ENCODE peak calls at places on chromosome 2, in five cellular contexts. I, V, E, Y and F are unnamed samples.

GRCh38 chr2:143161982-143162837 is 33.0 kb downstream of the ARHGAP15 start:
- DNase-seq in I (peak), V (peak), E (peak), Y (peak), F (peak)

GRCh38 chr2:57842531-57842930 is 204.1 kb upstream of the VRK2 start:
- DNase-seq in I (no peak), V (no peak), E (no peak), Y (no peak), F (no peak)

GRCh38 chr2:200399046-200399445 is 92.6 kb downstream of the SPATS2L start:
- DNase-seq in I (no peak), V (no peak), E (no peak), Y (no peak), F (no peak)

GRCh38 chr2:138794734-138795133 is 14.5 kb upstream of the NXPH2 start:
- DNase-seq in I (no peak), V (no peak), E (no peak), Y (no peak), F (no peak)

GRCh38 chr2:177164131-177164530 is 48.5 kb upstream of the HNRNPA3 start:
- DNase-seq in I (no peak), V (no peak), E (no peak), Y (no peak), F (no peak)

GRCh38 chr2:203451011-203451410 is 84.1 kb downstream of the RAPH1 start:
- DNase-seq in I (no peak), V (no peak), E (no peak), Y (no peak), F (no peak)

GRCh38 chr2:101517753-101518152 is 42.8 kb upstream of the RFX8 start:
- DNase-seq in I (no peak), V (no peak), E (no peak), Y (no peak), F (no peak)

GRCh38 chr2:118202707-118203303 is 114.5 kb downstream of the INSIG2 start:
- DNase-seq in I (peak), V (peak), E (no peak), Y (peak), F (peak)

GRCh38 chr2:20186078-20186854 is 38.7 kb downstream of the SDC1 start:
- DNase-seq in I (peak), V (peak), E (no peak), Y (no peak), F (peak)

GRCh38 chr2:163644238-163644637 is 91.6 kb downstream of the FIGN start:
- DNase-seq in I (no peak), V (no peak), E (no peak), Y (no peak), F (no peak)

GRCh38 chr2:6228251-6228650 is 536.1 kb downstream of the SOX11 start:
- DNase-seq in I (no peak), V (no peak), E (no peak), Y (no peak), F (no peak)

GRCh38 chr2:80748576-80748975 is 444.0 kb upstream of the LRRTM1 start:
- DNase-seq in I (no peak), V (no peak), E (no peak), Y (no peak), F (no peak)

GRCh38 chr2:233436691-233437438 is 82.6 kb downstream of the DGKD start:
- DNase-seq in I (no peak), V (no peak), E (peak), Y (no peak), F (peak)

GRCh38 chr2:17401096-17401495 is 117.1 kb downstream of the RAD51AP2 start:
- DNase-seq in I (no peak), V (no peak), E (no peak), Y (no peak), F (no peak)

GRCh38 chr2:42071762-42072161 is 23.9 kb downstream of the PKDCC start:
- DNase-seq in I (no peak), V (no peak), E (peak), Y (no peak), F (no peak)

GRCh38 chr2:41925009-41925408 is 122.8 kb upstream of the PKDCC start:
- DNase-seq in I (no peak), V (no peak), E (no peak), Y (no peak), F (no peak)

GRCh38 chr2:101387151-101387807 is at the start of gene CREG2:
- DNase-seq in I (peak), V (peak), E (peak), Y (peak), F (peak)

GRCh38 chr2:172106128-172106961 is 3.6 kb upstream of the DLX2 start:
- DNase-seq in I (no peak), V (peak), E (peak), Y (peak), F (peak)

GRCh38 chr2:197993363-197993762 is 189.0 kb downstream of the PLCL1 start:
- DNase-seq in I (no peak), V (no peak), E (no peak), Y (no peak), F (no peak)

GRCh38 chr2:68706637-68707036 is 28.0 kb upstream of the ARHGAP25 start:
- DNase-seq in I (no peak), V (no peak), E (no peak), Y (no peak), F (no peak)

GRCh38 chr2:171365232-171365631 is 68.6 kb downstream of the METTL8 start:
- DNase-seq in I (no peak), V (no peak), E (no peak), Y (no peak), F (no peak)

GRCh38 chr2:231615058-231615671 is 22.5 kb downstream of the TEX44 start:
- DNase-seq in I (no peak), V (no peak), E (peak), Y (no peak), F (peak)

GRCh38 chr2:18117592-18117991 is 239.1 kb downstream of the KCNS3 start:
- DNase-seq in I (peak), V (no peak), E (no peak), Y (peak), F (peak)

GRCh38 chr2:64220906-64221659 is 76.9 kb upstream of the PELI1 start:
- DNase-seq in I (no peak), V (no peak), E (no peak), Y (no peak), F (no peak)

GRCh38 chr2:45964945-45965344 is 313.5 kb downstream of the PRKCE start:
- DNase-seq in I (no peak), V (no peak), E (no peak), Y (peak), F (no peak)

GRCh38 chr2:31413876-31414550 is 529 bp downstream of the XDH start:
- DNase-seq in I (no peak), V (no peak), E (no peak), Y (peak), F (no peak)

GRCh38 chr2:209411718-209412117 is 12.1 kb upstream of the MAP2 start:
- DNase-seq in I (no peak), V (no peak), E (no peak), Y (no peak), F (no peak)

GRCh38 chr2:9939587-9940485 is 11.7 kb upstream of the GRHL1 start:
- DNase-seq in I (no peak), V (no peak), E (no peak), Y (no peak), F (peak)

GRCh38 chr2:9941996-9942390 is 9.5 kb upstream of the GRHL1 start:
- DNase-seq in I (no peak), V (no peak), E (no peak), Y (no peak), F (peak)

GRCh38 chr2:9937968-9938367 is 13.5 kb upstream of the GRHL1 start:
- DNase-seq in I (no peak), V (no peak), E (no peak), Y (no peak), F (peak)

GRCh38 chr2:9944330-9944758 is 7.1 kb upstream of the GRHL1 start:
- DNase-seq in I (no peak), V (no peak), E (no peak), Y (no peak), F (no peak)

GRCh38 chr2:9941196-9941995 is 10.1 kb upstream of the GRHL1 start:
- DNase-seq in I (no peak), V (no peak), E (no peak), Y (no peak), F (peak)
- H3K27ac ChIP-seq in I (no peak), V (no peak), E (no peak), Y (no peak), F (no peak)

DNA sequence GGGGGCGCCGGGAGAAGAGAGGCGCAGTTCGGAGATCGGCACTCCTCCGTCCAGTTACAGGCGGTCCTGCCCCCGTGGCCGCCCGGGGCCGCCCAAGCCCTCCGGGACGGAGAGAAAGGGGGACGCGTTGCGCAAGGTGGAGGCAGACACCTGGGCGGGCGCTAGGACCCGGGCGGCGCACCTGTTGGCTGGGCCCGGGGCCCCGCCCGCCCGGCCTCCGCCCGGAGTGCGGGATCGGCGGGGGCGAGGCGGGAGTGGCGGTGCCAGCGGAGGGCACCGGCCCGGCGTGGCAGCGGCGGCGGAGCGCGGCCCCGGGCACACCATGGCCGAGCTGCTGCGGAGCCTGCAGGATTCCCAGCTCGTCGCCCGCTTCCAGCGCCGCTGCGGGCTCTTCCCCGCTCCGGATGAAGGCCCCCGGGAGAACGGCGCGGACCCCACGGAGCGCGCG is at the start of gene SGPP2:
- DNase-seq in I (no peak), V (peak), E (peak), Y (no peak), F (peak)
- H3K4me3 ChIP-seq in I (peak), V (peak), E (peak), Y (peak), F (peak)

GRCh38 chr2:222518570-222519381 is 94.4 kb downstream of the SGPP2 start:
- DNase-seq in I (no peak), V (no peak), E (no peak), Y (no peak), F (peak)

DNA sequence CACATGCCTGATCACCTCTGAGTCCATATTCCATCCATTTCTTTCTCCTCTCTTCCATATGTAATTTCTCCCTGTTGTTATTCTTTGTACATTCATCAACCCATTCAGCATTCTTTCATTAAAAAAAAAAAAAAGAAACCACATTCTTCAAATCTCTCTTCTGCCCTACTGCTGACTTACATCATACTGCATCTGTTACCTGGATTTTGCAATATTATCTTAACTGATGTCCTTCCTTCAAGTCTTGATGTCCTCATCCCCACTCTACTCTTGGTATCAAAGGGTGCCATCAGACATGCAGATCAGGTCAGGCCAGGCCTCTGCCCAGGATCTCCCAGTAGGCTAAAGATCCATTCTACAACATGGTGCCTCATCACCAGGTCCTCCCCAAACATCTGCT is 90.6 kb downstream of the SGPP2 start:
- DNase-seq in I (no peak), V (no peak), E (no peak), Y (no peak), F (no peak)
- H3K27ac ChIP-seq in I (no peak), V (no peak), E (no peak), Y (no peak), F (no peak)

GRCh38 chr2:217186565-217187218 is 326.8 kb upstream of the TNP1 start:
- DNase-seq in I (no peak), V (peak), E (no peak), Y (no peak), F (no peak)

GRCh38 chr2:217185265-217185995 is 325.6 kb upstream of the TNP1 start:
- DNase-seq in I (no peak), V (no peak), E (no peak), Y (no peak), F (no peak)

GRCh38 chr2:217184242-217184641 is 324.4 kb upstream of the TNP1 start:
- DNase-seq in I (no peak), V (no peak), E (no peak), Y (no peak), F (no peak)

GRCh38 chr2:217183471-217183870 is 323.6 kb upstream of the TNP1 start:
- DNase-seq in I (no peak), V (no peak), E (no peak), Y (no peak), F (no peak)

DNA sequence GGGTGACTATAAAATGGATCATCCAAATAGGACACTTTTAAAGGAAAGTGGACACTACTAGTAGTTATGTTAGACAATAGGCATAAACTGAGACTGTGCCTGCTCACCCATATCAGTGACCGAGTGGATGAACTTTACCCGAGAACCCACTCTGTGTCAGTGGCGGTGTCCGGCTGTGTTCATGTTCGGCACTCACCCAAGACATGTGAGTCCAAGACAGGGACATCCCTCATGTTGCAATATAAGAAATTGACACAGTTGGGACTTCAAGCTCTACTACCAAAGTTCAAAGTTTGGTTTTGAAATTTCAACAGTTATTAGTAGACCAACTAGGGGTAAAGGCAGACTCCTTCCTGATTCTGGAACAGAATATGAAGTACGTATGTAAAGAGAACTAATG is 326.3 kb upstream of the TNP1 start:
- DNase-seq in I (no peak), V (no peak), E (no peak), Y (no peak), F (no peak)
- H3K4me3 ChIP-seq in I (no peak), V (no peak), E (no peak), Y (no peak), F (no peak)

DNA sequence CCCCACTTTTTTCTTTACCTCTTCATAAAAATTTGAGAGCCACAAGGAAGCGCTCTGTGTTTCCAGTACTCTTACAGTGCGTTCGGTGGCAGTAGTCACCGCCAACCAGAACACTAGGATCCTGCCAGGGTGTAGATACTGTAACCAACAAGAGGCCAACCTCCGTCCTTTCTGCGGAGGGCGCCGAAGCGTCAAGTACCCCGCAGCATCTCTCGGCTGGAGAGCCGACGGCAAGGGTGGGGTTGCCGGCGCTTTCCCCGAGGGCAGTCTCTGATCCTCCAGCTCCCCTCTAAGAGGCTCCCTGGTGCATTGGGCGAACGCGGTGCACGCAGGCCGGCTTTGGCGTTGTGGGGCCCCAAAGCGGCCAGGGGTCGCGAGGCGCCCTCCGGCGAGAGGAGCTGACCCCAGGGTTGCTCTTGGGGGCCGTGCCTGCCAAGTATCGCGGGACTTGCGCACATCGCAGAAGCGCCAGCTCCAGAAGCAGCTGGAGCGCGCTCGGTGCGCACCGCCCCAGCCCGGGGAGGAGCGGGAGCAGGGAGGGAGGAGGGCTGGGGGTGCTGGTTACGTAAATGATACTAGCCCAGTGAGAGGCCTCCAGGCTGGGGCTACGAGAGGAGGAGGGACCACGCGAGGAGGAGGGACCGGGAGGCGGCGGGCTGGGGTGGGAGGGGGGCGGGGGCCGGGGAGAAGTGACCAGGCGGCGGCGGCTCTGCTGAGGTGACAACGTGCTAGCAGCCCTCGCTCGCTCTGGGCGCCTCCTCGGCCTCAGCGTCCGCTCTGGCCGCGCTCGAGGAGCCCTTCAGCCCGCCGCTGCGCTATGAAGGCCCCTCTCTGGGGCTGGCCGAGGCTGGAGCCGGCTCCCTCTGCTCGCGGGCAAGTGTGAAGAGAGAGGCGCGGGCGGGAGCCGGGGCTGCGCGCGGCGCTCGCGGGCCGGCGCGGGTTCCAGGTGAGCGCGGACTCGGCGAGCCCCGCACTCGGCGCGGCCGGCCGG is at the start of gene GALNT13:
- DNase-seq in I (peak), V (peak), E (peak), Y (peak), F (peak)
- H3K27ac ChIP-seq in I (peak), V (no peak), E (no peak), Y (peak), F (no peak)

DNA sequence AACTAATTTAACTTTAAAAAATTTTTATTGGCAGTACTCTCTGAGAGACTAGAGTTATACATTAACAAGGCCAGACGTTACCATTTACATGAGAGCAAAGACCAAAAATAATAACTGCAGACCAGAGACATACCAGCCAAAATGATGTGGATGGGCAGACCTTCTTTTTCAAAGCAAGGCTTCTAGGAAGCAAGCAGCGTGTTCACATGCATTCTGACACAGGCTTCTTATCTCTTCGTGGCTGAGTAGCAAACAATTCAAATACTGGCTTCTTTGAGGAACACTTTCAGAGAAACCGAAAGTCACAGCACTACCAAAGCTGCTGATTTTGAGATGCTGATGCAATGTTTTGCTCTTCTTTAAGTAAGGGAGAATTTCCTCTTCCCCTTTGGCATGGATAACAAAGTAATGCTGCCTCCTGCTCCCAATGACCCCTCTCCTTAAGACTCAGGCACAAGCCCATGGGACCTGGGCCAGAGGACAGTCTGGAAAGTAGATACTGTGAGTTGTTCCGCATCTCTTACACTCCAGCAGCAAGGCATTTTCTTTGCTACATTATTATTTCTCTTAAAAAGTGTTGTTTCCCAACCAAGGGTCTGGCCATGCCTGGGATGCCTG is 181.9 kb downstream of the MREG start:
- DNase-seq in I (no peak), V (no peak), E (no peak), Y (no peak), F (no peak)
- H3K4me3 ChIP-seq in I (no peak), V (no peak), E (no peak), Y (no peak), F (no peak)